ENCODE peak calls at places on chromosomes 4 and X, in six cellular contexts. S, J, X, F, G and N are unnamed samples.

GRCh38 chr4:74456849-74457395 is 12.0 kb downstream of the AREG start:
- DNase-seq in S (no peak), J (no peak), X (no peak), F (no peak), G (no peak), N (no peak)

GRCh38 chrX:125398959-125399440 is 79.3 kb downstream of the TEX13C start:
- DNase-seq in S (no peak), J (no peak), X (no peak), F (no peak), G (no peak), N (no peak)

GRCh38 chr4:147340547-147341225 is 140.2 kb upstream of the EDNRA start:
- DNase-seq in S (no peak), J (no peak), X (no peak), F (no peak), G (no peak), N (no peak)

GRCh38 chr4:158930573-158930972 is 161.7 kb downstream of the FNIP2 start:
- DNase-seq in S (no peak), J (no peak), X (no peak), F (no peak), G (no peak), N (no peak)

GRCh38 chr4:53576676-53577372 is 14.5 kb downstream of the LNX1 start:
- DNase-seq in S (peak), J (no peak), X (no peak), F (no peak), G (no peak), N (no peak)

GRCh38 chrX:47649781-47650163 is 591 bp downstream of the ELK1 start:
- DNase-seq in S (no peak), J (no peak), X (no peak), F (no peak), G (no peak), N (no peak)

GRCh38 chr4:169102011-169102410 is 92.0 kb upstream of the CBR4 start:
- DNase-seq in S (no peak), J (no peak), X (no peak), F (no peak), G (no peak), N (no peak)

GRCh38 chrX:650801-651200 is 20.2 kb downstream of the SHOX start:
- DNase-seq in S (no peak), J (no peak), X (no peak), F (no peak), G (no peak), N (no peak)

GRCh38 chrX:55484948-55485347 is 4.7 kb downstream of the USP51 start:
- DNase-seq in S (no peak), J (no peak), X (no peak), F (no peak), G (no peak), N (no peak)

GRCh38 chr4:184396001-184396400 is 78.3 kb downstream of the IRF2 start:
- DNase-seq in S (no peak), J (no peak), X (no peak), F (no peak), G (no peak), N (no peak)

GRCh38 chrX:33204889-33205288 is 6.5 kb downstream of the DMD start:
- DNase-seq in S (no peak), J (no peak), X (no peak), F (no peak), G (no peak), N (peak)

GRCh38 chr4:56863441-56864129 is 42.1 kb upstream of the SPINK2 start:
- DNase-seq in S (no peak), J (no peak), X (no peak), F (no peak), G (no peak), N (no peak)